ENCODE peak calls at places on chromosomes 12 and 14, in six cellular contexts. K, F, S, W, C and H are unnamed samples.

GRCh38 chr12:52561880-52562449 is 9.0 kb upstream of the KRT71 start:
- DNase-seq in W (no peak), F (no peak), C (no peak), S (no peak), K (peak), H (peak)

GRCh38 chr12:123533672-123534643 is at the start of gene RILPL1:
- DNase-seq in W (peak), S (peak), F (peak), K (no peak), C (peak), H (peak)

GRCh38 chr12:112226768-112227167 is 101.4 kb downstream of the TRAFD1 start:
- DNase-seq in F (no peak), C (no peak), K (no peak), W (no peak), S (no peak), H (no peak)

GRCh38 chr14:23428686-23429495 is 6.6 kb downstream of the MYH7 start:
- DNase-seq in S (no peak), K (no peak), F (no peak), C (no peak), W (no peak), H (no peak)

GRCh38 chr12:116687888-116688287 is 50.0 kb downstream of the SPRING1 start:
- DNase-seq in C (no peak), K (peak), W (no peak), S (peak), F (peak), H (peak)

GRCh38 chr12:114355389-114356088 is 50.4 kb downstream of the TBX5 start:
- DNase-seq in K (peak), S (no peak), F (no peak), W (no peak), C (no peak), H (no peak)

GRCh38 chr12:89084751-89085150 is 267.6 kb downstream of the DUSP6 start:
- DNase-seq in F (no peak), K (no peak), W (no peak), C (peak), S (no peak), H (peak)

GRCh38 chr12:69388371-69388770 is 28.8 kb downstream of the YEATS4 start:
- DNase-seq in S (no peak), K (peak), W (no peak), F (no peak), C (peak), H (peak)

GRCh38 chr14:70660967-70661871 is 19.5 kb downstream of the TTC9 start:
- DNase-seq in F (peak), K (no peak), S (peak), C (no peak), W (peak), H (no peak)

GRCh38 chr12:5789469-5789968 is 155.5 kb downstream of the ANO2 start:
- DNase-seq in S (no peak), C (no peak), K (no peak), F (no peak), W (no peak), H (no peak)

GRCh38 chr14:51871846-51872245 is 11.4 kb downstream of the GNG2 start:
- DNase-seq in K (no peak), F (no peak), W (no peak), S (no peak), C (no peak), H (no peak)

GRCh38 chr12:45762185-45763110 is 32.9 kb downstream of the ARID2 start:
- DNase-seq in W (no peak), K (peak), F (no peak), S (peak), C (peak), H (peak)

GRCh38 chr14:96568646-96569045 is 66.5 kb downstream of the PAPOLA start:
- DNase-seq in W (no peak), C (no peak), S (no peak), F (no peak), K (no peak), H (no peak)

GRCh38 chr14:100673085-100673806 is 53.4 kb upstream of the DLK1 start:
- DNase-seq in W (peak), F (no peak), S (no peak), K (no peak), C (no peak), H (no peak)

GRCh38 chr12:113244015-113244983 is 23.0 kb downstream of the TPCN1 start:
- DNase-seq in F (no peak), C (no peak), W (peak), K (no peak), S (no peak), H (no peak)

GRCh38 chr14:100688598-100689499 is 37.8 kb upstream of the DLK1 start:
- DNase-seq in S (no peak), K (peak), W (no peak), F (no peak), C (peak), H (peak)

GRCh38 chr12:22700126-22700525 is 75.2 kb downstream of the ETNK1 start:
- DNase-seq in W (no peak), F (no peak), K (no peak), C (peak), S (no peak), H (peak)

GRCh38 chr14:64581363-64581762 is 31.6 kb downstream of the PPP1R36 start:
- DNase-seq in S (no peak), F (no peak), C (no peak), K (no peak), W (no peak), H (no peak)

GRCh38 chr12:25939606-25940005 is 18.9 kb upstream of the RASSF8 start:
- DNase-seq in W (no peak), F (no peak), K (no peak), S (no peak), C (no peak), H (no peak)

GRCh38 chr14:24414077-24414476 is 15.3 kb downstream of the NYNRIN start:
- DNase-seq in F (no peak), K (no peak), W (no peak), S (no peak), C (no peak), H (no peak)

GRCh38 chr12:79275631-79276030 is 411.1 kb downstream of the SYT1 start:
- DNase-seq in F (no peak), C (no peak), K (no peak), W (no peak), S (no peak), H (peak)

GRCh38 chr14:53610947-53611346 is 345.7 kb downstream of the BMP4 start:
- DNase-seq in C (no peak), S (no peak), F (no peak), K (no peak), W (no peak), H (no peak)

GRCh38 chr12:724194-724855 is 28.1 kb upstream of the WNK1 start:
- DNase-seq in S (peak), C (no peak), W (no peak), K (peak), F (peak), H (no peak)

GRCh38 chr14:39211109-39211741 is 22.5 kb upstream of the MIA2 start:
- DNase-seq in W (no peak), F (no peak), K (no peak), C (no peak), S (no peak), H (no peak)

GRCh38 chr12:79247494-79247893 is 382.9 kb downstream of the SYT1 start:
- DNase-seq in C (no peak), S (no peak), K (no peak), F (no peak), W (no peak), H (no peak)

GRCh38 chr14:73232984-73233383 is 4.3 kb upstream of the PAPLN start:
- DNase-seq in K (no peak), W (no peak), F (no peak), C (no peak), S (no peak), H (no peak)

GRCh38 chr14:93114713-93115068 is 1.0 kb downstream of the ITPK1 start:
- DNase-seq in C (no peak), K (no peak), S (no peak), W (no peak), F (peak), H (no peak)

GRCh38 chr12:46360908-46361666 is 11.5 kb downstream of the SLC38A2 start:
- DNase-seq in W (no peak), S (no peak), K (no peak), F (no peak), C (peak), H (no peak)

GRCh38 chr12:5371636-5372035 is 60.3 kb upstream of the NTF3 start:
- DNase-seq in W (no peak), C (no peak), F (no peak), S (no peak), K (no peak), H (no peak)

GRCh38 chr12:113456199-113456598 is 15.5 kb downstream of the LHX5 start:
- DNase-seq in F (no peak), K (no peak), W (no peak), S (no peak), C (no peak), H (no peak)

GRCh38 chr14:75280831-75281690 is 2.4 kb downstream of the FOS start:
- DNase-seq in S (no peak), C (no peak), K (no peak), F (no peak), W (no peak), H (peak)

GRCh38 chr12:131133994-131134393 is 180.3 kb downstream of the ADGRD1 start:
- DNase-seq in K (no peak), C (no peak), F (no peak), S (no peak), W (no peak), H (no peak)

GRCh38 chr12:57470286-57470969 is 9.2 kb downstream of the ARHGAP9 start:
- DNase-seq in S (no peak), K (no peak), C (no peak), F (no peak), W (no peak), H (no peak)

GRCh38 chr12:225012-225411 is 11.1 kb upstream of the SLC6A12 start:
- DNase-seq in K (no peak), C (no peak), W (no peak), F (no peak), S (no peak), H (no peak)